ENCODE peak calls at places on chromosomes 6 and 20, in nine cellular contexts. V, T, P, J, E, U, G, N and Y are unnamed samples.

GRCh38 chr6:21556968-21557721 is 36.4 kb upstream of the SOX4 start:
- DNase-seq in V (no peak), T (no peak), P (no peak), J (no peak), E (no peak), U (no peak), G (no peak), N (no peak), Y (no peak)

GRCh38 chr6:156832166-156832743 is 55.1 kb downstream of the ARID1B start:
- DNase-seq in V (peak; percentile 77), T (no peak), P (no peak), J (no peak), E (no peak), U (peak; percentile 55), G (peak; percentile 61), N (no peak), Y (no peak)

GRCh38 chr20:19757487-19757972 is 528 bp upstream of the RIN2 start:
- DNase-seq in V (peak; percentile 79), T (peak; percentile 33), P (no peak), J (peak; percentile 59), E (no peak), U (peak; percentile 81), G (peak; percentile 88), N (no peak), Y (no peak)

GRCh38 chr6:150654671-150655070 is 55.0 kb downstream of the PLEKHG1 start:
- DNase-seq in V (no peak), T (no peak), P (no peak), J (no peak), E (no peak), U (no peak), G (no peak), N (no peak), Y (no peak)

GRCh38 chr6:156617376-156617775 is 159.8 kb upstream of the ARID1B start:
- DNase-seq in V (peak; percentile 61), T (no peak), P (no peak), J (no peak), E (no peak), U (no peak), G (peak; percentile 81), N (no peak), Y (no peak)

GRCh38 chr6:167779123-167779992 is 47.4 kb upstream of the AFDN start:
- DNase-seq in V (no peak), T (no peak), P (no peak), J (no peak), E (no peak), U (no peak), G (no peak), N (no peak), Y (no peak)

GRCh38 chr20:47356526-47357295 is at the start of gene ZMYND8:
- DNase-seq in V (peak; percentile 95), T (peak; percentile 79), P (peak; percentile 85), J (peak; percentile 93), E (peak; percentile 87), U (peak; percentile 92), G (peak; percentile 95), N (peak; percentile 98), Y (peak; percentile 91)

GRCh38 chr6:56573624-56574023 is 69.1 kb downstream of the DST start:
- DNase-seq in V (peak; percentile 23), T (no peak), P (no peak), J (no peak), E (no peak), U (no peak), G (no peak), N (no peak), Y (no peak)

GRCh38 chr6:95553880-95554279 is 23.5 kb upstream of the MANEA start:
- DNase-seq in V (no peak), T (no peak), P (no peak), J (no peak), E (no peak), U (no peak), G (no peak), N (no peak), Y (no peak)

GRCh38 chr6:10559492-10560150 is 38.5 kb downstream of the GCNT2 start:
- DNase-seq in V (no peak), T (no peak), P (no peak), J (peak; percentile 48), E (no peak), U (no peak), G (no peak), N (no peak), Y (no peak)

GRCh38 chr6:156883497-156884252 is 106.5 kb downstream of the ARID1B start:
- DNase-seq in V (no peak), T (no peak), P (no peak), J (peak; percentile 21), E (peak; percentile 91), U (no peak), G (no peak), N (no peak), Y (no peak)

GRCh38 chr6:16313732-16314131 is 75.3 kb downstream of the GMPR start:
- DNase-seq in V (no peak), T (no peak), P (no peak), J (no peak), E (no peak), U (no peak), G (no peak), N (no peak), Y (no peak)

GRCh38 chr6:33980176-33980805 is 165.6 kb downstream of the GRM4 start:
- DNase-seq in V (no peak), T (no peak), P (no peak), J (no peak), E (no peak), U (no peak), G (no peak), N (peak; percentile 8), Y (no peak)

GRCh38 chr6:24689964-24690363 is 23.1 kb downstream of the ACOT13 start:
- DNase-seq in V (peak; percentile 62), T (no peak), P (no peak), J (no peak), E (no peak), U (no peak), G (no peak), N (no peak), Y (no peak)

GRCh38 chr6:53741417-53741816 is 53.4 kb upstream of the LRRC1 start:
- DNase-seq in V (no peak), T (no peak), P (no peak), J (no peak), E (no peak), U (no peak), G (peak; percentile 44), N (no peak), Y (no peak)

GRCh38 chr6:130558131-130558530 is 192.3 kb downstream of the TMEM200A start:
- DNase-seq in V (no peak), T (no peak), P (no peak), J (no peak), E (no peak), U (no peak), G (no peak), N (no peak), Y (no peak)

GRCh38 chr6:53333439-53334408 is 15.0 kb downstream of the ELOVL5 start:
- DNase-seq in V (no peak), T (no peak), P (no peak), J (no peak), E (no peak), U (no peak), G (no peak), N (no peak), Y (no peak)

GRCh38 chr6:87154641-87155271 is 609 bp upstream of the ZNF292 start:
- DNase-seq in V (peak; percentile 81), T (no peak), P (peak; percentile 52), J (peak; percentile 93), E (peak; percentile 78), U (peak; percentile 92), G (peak; percentile 86), N (no peak), Y (peak; percentile 59)

GRCh38 chr6:39426057-39426592 is 103.6 kb upstream of the KCNK16 start:
- DNase-seq in V (peak; percentile 81), T (no peak), P (peak; percentile 89), J (no peak), E (no peak), U (peak; percentile 93), G (peak; percentile 91), N (no peak), Y (peak; percentile 80)

GRCh38 chr6:19934996-19935591 is 97.9 kb downstream of the ID4 start:
- DNase-seq in V (no peak), T (no peak), P (no peak), J (no peak), E (no peak), U (no peak), G (no peak), N (no peak), Y (no peak)

GRCh38 chr6:170074435-170074834 is 216.4 kb downstream of the DLL1 start:
- DNase-seq in V (no peak), T (no peak), P (no peak), J (no peak), E (no peak), U (no peak), G (no peak), N (peak; percentile 5), Y (no peak)

GRCh38 chr6:73631849-73632248 is 21.9 kb downstream of the SLC17A5 start:
- DNase-seq in V (no peak), T (no peak), P (no peak), J (no peak), E (no peak), U (peak; percentile 70), G (peak; percentile 10), N (no peak), Y (peak; percentile 19)

GRCh38 chr6:124963416-124964083 is 1.3 kb downstream of the RNF217 start:
- DNase-seq in V (peak; percentile 55), T (no peak), P (peak; percentile 35), J (no peak), E (no peak), U (peak; percentile 62), G (peak; percentile 46), N (no peak), Y (no peak)

GRCh38 chr6:90914312-90914711 is 327.4 kb upstream of the MAP3K7 start:
- DNase-seq in V (no peak), T (no peak), P (no peak), J (no peak), E (no peak), U (no peak), G (no peak), N (no peak), Y (no peak)